ENCODE peak calls at places on chromosomes 3 and 15, in four cellular contexts. O is HepG2, C is K562, R is GM12878. D is an unnamed sample. For H3K36me3, the result is how much of the 10 kb centered on the place peaks cover.

GRCh38 chr15:95247068-95247984 is 1016.0 kb downstream of the MCTP2 start:
- DNase-seq in O (peak), C (peak), R (no peak), D (no peak)

GRCh38 chr3:53320697-53321096 is 26.6 kb downstream of the DCP1A start:
- DNase-seq in O (no peak), C (no peak), R (no peak), D (no peak)

GRCh38 chr3:111979689-111980025 is 831 bp downstream of the ABHD10 start:
- DNase-seq in O (no peak), C (no peak), R (no peak), D (no peak)

GRCh38 chr3:120446891-120447668 is 3.7 kb downstream of the FSTL1 start:
- DNase-seq in O (no peak), C (no peak), R (no peak), D (no peak)

GRCh38 chr3:190697901-190698300 is 164.6 kb downstream of the GMNC start:
- DNase-seq in O (no peak), C (no peak), R (no peak), D (no peak)

GRCh38 chr3:138070006-138070405 is 45.4 kb downstream of the DZIP1L start:
- DNase-seq in O (no peak), C (no peak), R (no peak), D (no peak)

GRCh38 chr3:73680696-73681095 is 56.0 kb upstream of the PDZRN3 start:
- DNase-seq in O (no peak), C (no peak), R (no peak), D (no peak)

GRCh38 chr3:18099611-18100010 is 325.5 kb downstream of the SATB1 start:
- DNase-seq in O (no peak), C (no peak), R (no peak), D (no peak)

GRCh38 chr3:196315821-196316220 is 2.2 kb downstream of the DYNLT2B start:
- DNase-seq in O (no peak), C (no peak), R (no peak), D (no peak)

GRCh38 chr3:53038679-53039375 is 7.0 kb downstream of the SFMBT1 start:
- DNase-seq in O (no peak), C (no peak), R (no peak), D (no peak)

GRCh38 chr15:71811752-71812735 is 1.7 kb downstream of the NR2E3 start:
- DNase-seq in O (no peak), C (no peak), R (no peak), D (no peak)

GRCh38 chr3:47365213-47366153 is 15.3 kb upstream of the PTPN23 start:
- DNase-seq in O (no peak), C (no peak), R (no peak), D (no peak)

GRCh38 chr3:100033814-100034490 is 80.3 kb downstream of the FILIP1L start:
- DNase-seq in O (peak), C (no peak), R (no peak), D (no peak)

GRCh38 chr3:23926736-23927135 is 9.8 kb downstream of the RPL15 start:
- DNase-seq in O (no peak), C (no peak), R (no peak), D (no peak)

GRCh38 chr3:196127308-196128040 is 45.6 kb upstream of the TFRC start:
- DNase-seq in O (no peak), C (peak), R (no peak), D (no peak)

GRCh38 chr3:136330900-136331299 is 80.8 kb downstream of the PCCB start:
- DNase-seq in O (no peak), C (no peak), R (no peak), D (no peak)

GRCh38 chr3:136332776-136333175 is 82.6 kb downstream of the PCCB start:
- DNase-seq in O (peak), C (no peak), R (no peak), D (no peak)

GRCh38 chr3:136327671-136328070 is 77.5 kb downstream of the PCCB start:
- DNase-seq in O (no peak), C (no peak), R (no peak), D (no peak)

GRCh38 chr3:136332302-136332701 is 82.2 kb downstream of the PCCB start:
- DNase-seq in O (no peak), C (no peak), R (no peak), D (no peak)

DNA sequence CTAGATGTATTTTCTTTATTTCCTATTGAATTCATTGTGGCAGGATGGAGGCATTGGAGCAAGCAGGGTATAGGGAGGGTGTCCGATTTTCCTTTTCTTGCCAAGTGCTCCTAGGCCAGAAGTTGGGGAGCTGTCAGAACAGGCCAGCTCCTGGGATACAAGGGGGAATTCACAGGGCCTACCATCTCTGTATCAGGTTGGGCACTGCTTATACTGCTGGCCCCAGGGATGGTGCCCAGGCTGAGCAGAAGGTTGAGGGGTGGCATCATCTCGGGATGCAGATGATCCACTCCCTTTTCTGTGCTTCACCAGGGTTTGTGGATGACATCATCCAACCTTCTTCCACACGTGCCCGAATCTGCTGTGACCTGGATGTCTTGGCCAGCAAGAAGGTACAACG is 79.5 kb downstream of the PCCB start:
- DNase-seq in O (no peak), C (no peak), R (no peak), D (no peak)
- H3K36me3 ChIP-seq in O (half or more), C (half or more), R (under half), D (under half)

DNA sequence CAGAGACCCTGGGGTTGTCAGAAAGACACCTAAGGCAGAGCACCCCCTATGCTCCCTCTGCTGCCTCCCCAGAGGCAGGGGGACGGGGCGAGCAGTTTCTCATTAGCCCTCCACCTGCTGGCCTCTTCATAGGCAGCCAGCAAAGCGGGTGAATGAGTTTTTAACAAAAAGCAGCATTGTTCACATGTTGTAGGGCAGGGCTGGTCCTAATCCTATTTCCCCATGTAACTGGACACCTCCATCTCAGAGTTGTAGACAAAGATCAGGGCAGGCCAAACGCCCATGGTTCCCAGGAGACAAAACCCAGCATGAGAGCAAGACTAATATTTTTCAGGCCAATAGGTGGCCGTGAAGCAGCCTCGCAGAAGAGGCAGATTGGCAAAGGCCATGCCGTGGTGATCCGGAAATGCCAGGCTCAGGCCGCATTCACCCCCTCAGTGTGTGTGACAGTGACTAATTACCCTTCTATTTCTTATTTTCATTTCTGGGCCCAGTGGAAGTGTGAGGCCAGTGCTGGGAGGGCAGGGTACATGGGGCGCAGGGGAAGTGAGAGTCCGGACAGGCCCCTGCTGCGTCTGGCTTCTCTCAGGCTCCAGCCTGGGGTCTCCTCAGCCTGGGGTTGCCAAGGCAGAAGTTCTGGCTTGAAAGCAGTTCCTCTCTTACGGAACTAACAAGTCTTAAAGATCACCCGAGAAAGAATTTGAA is 64.7 kb downstream of the BOC start:
- DNase-seq in O (peak), C (no peak), R (peak), D (no peak)
- TF ChIP-seq BRCA1 in O (no peak), C (no peak), R (no peak), D (no peak)

GRCh38 chr3:124765197-124765596 is 34.9 kb downstream of the UMPS start:
- DNase-seq in O (no peak), C (no peak), R (no peak), D (no peak)
- H3K36me3 ChIP-seq in O (half or more), C (under half), R (under half), D (under half)

DNA sequence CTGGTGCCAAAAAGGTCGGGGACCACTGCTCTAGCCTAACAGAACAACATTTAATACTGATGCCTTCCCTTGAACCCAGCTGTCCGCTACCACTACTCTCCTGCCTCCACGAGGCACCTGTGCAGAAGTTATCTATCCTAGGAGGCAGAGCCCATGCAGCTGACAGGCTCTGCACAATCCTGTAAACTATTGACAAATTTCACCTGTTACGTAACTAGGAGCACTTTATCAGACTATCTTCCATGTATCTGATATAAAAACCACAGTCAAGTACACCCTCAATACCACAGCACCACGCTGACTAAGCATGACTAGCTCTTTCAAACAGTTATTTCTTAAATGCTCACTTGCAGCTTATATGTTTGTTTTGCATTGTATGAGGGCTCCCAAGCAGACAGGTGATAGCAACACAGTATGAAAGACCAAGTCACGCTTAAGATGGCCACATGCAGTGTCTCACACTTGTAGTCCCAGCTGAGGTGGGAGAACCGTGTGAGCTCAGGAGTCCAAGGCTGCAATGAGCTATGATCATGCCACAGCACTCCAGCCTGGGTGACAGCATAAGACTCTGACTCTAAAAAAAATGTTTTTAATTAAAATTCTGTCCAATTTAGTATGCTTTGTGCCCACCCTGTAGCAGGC is 4.5 kb upstream of the IL17RC start:
- DNase-seq in O (no peak), C (no peak), R (no peak), D (no peak)
- TF ChIP-seq BRCA1 in O (no peak), C (no peak), R (no peak), D (no peak)

GRCh38 chr3:16461463-16462245 is 51.8 kb downstream of the RFTN1 start:
- DNase-seq in O (no peak), C (no peak), R (no peak), D (no peak)
- H3K36me3 ChIP-seq in O (under half), C (under half), R (under half), D (under half)

GRCh38 chr3:17030956-17031652 is 146.3 kb downstream of the PLCL2 start:
- DNase-seq in O (no peak), C (no peak), R (no peak), D (no peak)
- TF ChIP-seq BRCA1 in O (no peak), C (no peak), R (no peak), D (no peak)

D was measured in H1.